ENCODE peak calls at places on chromosomes 11 and 22, in nine cellular contexts. E is lung, T is heart left ventricle, R is neural progenitor cell, S is lower lobe of right lung, I is left lung, F is ovary, B is A549, Y is kidney. X is an unnamed sample. For H3K4me1, the result is how much of the 10 kb centered on the place peaks cover.

GRCh38 chr11:104668797-104669463 is 229.3 kb downstream of the CASP12 start:
- DNase-seq in T (no peak), B (no peak), E (no peak), S (no peak), F (no peak), R (no peak), Y (no peak), I (no peak), X (peak)

GRCh38 chr11:103744496-103745153 is 291.8 kb upstream of the DDI1 start:
- DNase-seq in F (no peak), B (no peak), R (no peak), I (no peak), S (no peak), T (no peak), Y (no peak), E (no peak), X (no peak)

GRCh38 chr11:28058333-28058732 is 49.6 kb downstream of the KIF18A start:
- DNase-seq in T (no peak), I (no peak), R (peak), S (no peak), F (no peak), B (no peak), E (no peak), Y (no peak), X (no peak)

GRCh38 chr11:113313601-113314000 is 782 bp upstream of the TTC12 start:
- DNase-seq in T (no peak), S (no peak), I (no peak), B (no peak), E (no peak), F (no peak), R (no peak), Y (no peak), X (no peak)

GRCh38 chr11:131687291-131688055 is 317.1 kb downstream of the NTM start:
- DNase-seq in S (no peak), Y (peak), T (no peak), E (no peak), R (no peak), I (no peak), B (no peak), F (no peak), X (no peak)

GRCh38 chr11:63817758-63818498 is 4.7 kb downstream of the SPINDOC start:
- DNase-seq in I (no peak), T (no peak), B (no peak), Y (peak), S (no peak), E (no peak), F (no peak), R (no peak), X (no peak)

GRCh38 chr11:130582176-130582575 is 133.7 kb downstream of the ADAMTS15 start:
- DNase-seq in I (no peak), E (no peak), T (no peak), B (no peak), F (no peak), R (no peak), Y (no peak), S (no peak), X (no peak)

GRCh38 chr22:42892156-42892555 is 35.1 kb upstream of the ARFGAP3 start:
- DNase-seq in R (no peak), T (no peak), I (no peak), E (no peak), S (no peak), B (no peak), Y (no peak), F (no peak), X (no peak)

GRCh38 chr11:11316651-11317050 is 36.4 kb downstream of the CSNK2A3 start:
- DNase-seq in S (no peak), F (no peak), I (no peak), R (no peak), E (no peak), T (no peak), B (no peak), Y (no peak), X (no peak)

GRCh38 chr11:28366549-28367341 is 258.6 kb downstream of the METTL15 start:
- DNase-seq in E (no peak), Y (no peak), S (no peak), R (no peak), B (no peak), T (no peak), I (no peak), F (no peak), X (no peak)

GRCh38 chr22:35437038-35437437 is 37.1 kb downstream of the MCM5 start:
- DNase-seq in I (no peak), Y (no peak), B (peak), F (no peak), S (no peak), T (no peak), E (no peak), R (no peak), X (no peak)

GRCh38 chr11:117442869-117443239 is 115.2 kb downstream of the CEP164 start:
- DNase-seq in S (no peak), I (no peak), F (no peak), T (no peak), B (no peak), Y (no peak), R (no peak), E (no peak), X (no peak)

GRCh38 chr11:3613998-3614741 is 27.6 kb downstream of the ART5 start:
- DNase-seq in R (no peak), B (no peak), S (no peak), I (peak), E (peak), Y (no peak), T (no peak), F (no peak), X (no peak)

GRCh38 chr11:126391286-126391954 is 35.9 kb downstream of the ST3GAL4 start:
- DNase-seq in F (peak), I (no peak), S (no peak), B (no peak), R (no peak), Y (no peak), E (no peak), T (no peak), X (no peak)

GRCh38 chr11:68798221-68798813 is 43.4 kb downstream of the CPT1A start:
- DNase-seq in Y (no peak), T (no peak), R (peak), E (peak), F (peak), S (no peak), B (no peak), I (no peak), X (peak)

GRCh38 chr11:70333206-70333605 is 62.7 kb downstream of the PPFIA1 start:
- DNase-seq in E (no peak), T (no peak), R (no peak), S (no peak), B (no peak), F (no peak), Y (no peak), I (no peak), X (no peak)

GRCh38 chr11:73147771-73148681 is 5.9 kb upstream of the FCHSD2 start:
- DNase-seq in F (no peak), I (no peak), B (no peak), R (no peak), T (peak), S (no peak), Y (peak), E (no peak), X (no peak)

GRCh38 chr11:94455861-94456260 is 37.8 kb downstream of the MRE11 start:
- DNase-seq in F (no peak), S (no peak), T (no peak), I (no peak), E (peak), R (no peak), Y (no peak), B (no peak), X (no peak)

GRCh38 chr11:77108436-77108835 is 5.8 kb downstream of the OMP start:
- DNase-seq in F (no peak), S (no peak), T (no peak), E (no peak), I (no peak), R (no peak), Y (no peak), B (no peak), X (no peak)

GRCh38 chr11:115153135-115153534 is 351.1 kb downstream of the CADM1 start:
- DNase-seq in S (no peak), I (no peak), E (no peak), R (no peak), T (no peak), F (no peak), Y (no peak), B (no peak), X (no peak)
- H3K4me3 ChIP-seq in S (no peak), I (no peak), E (no peak), R (no peak), T (no peak), F (no peak), Y (no peak), B (no peak), X (no peak)

DNA sequence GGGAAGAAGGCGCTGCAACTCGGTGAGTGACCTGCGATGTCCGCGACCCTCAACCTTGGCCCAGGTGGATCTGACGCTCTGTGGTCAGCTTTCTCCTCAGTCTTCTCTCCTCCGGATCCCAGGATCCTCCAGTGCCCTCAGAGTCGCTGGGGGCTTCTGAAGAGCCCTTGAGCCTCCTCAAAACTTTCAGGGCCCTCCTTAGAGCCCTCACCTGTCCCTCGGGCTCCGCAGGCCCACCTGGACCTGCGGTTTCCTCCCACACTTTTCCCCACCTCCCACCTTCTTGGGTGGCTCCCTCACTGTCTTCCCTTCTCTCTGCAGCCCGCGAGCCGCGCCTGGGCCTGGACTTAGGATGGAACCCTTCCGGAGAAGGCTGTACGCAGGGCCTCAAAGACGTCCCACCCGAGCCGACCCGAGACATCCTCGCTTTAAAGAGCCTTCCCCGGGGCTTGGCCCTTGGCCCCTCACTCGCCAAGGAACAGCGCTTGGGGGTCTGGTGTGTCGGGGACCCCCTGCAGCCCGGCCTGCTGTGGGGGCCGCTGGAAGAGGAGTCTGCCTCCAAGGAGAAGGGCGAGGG is 335 bp downstream of the ZNF408 start:
- DNase-seq in E (no peak), I (no peak), S (no peak), R (peak), B (no peak), T (no peak), Y (peak), F (peak), X (no peak)
- H3K4me1 ChIP-seq in E (under half), I (under half), S (half or more), R (under half), B (under half), T (half or more), Y (under half), F (under half), X (half or more)

DNA sequence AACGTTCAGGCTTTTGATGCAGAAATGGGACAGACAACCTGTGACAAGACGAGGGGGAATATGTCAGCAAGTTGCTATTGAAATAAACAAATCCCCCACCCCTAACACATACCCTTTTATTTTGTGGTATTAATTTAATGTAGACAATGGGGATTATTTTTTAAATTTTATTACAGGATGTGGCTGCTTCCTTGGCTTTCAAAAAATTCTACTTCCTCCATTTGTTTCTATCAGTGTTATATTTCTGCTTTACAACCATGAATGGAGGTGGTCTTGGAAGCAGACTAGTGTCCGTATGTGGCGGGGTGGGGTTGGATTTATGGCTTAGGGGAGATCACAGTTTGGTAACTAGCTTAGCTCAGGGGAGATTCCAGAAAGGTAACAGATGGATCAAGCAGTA is 39.3 kb upstream of the PICALM start:
- DNase-seq in I (no peak), E (no peak), B (no peak), R (no peak), Y (no peak), S (no peak), F (no peak), T (no peak), X (no peak)
- H3K4me3 ChIP-seq in I (no peak), E (no peak), B (no peak), R (no peak), Y (no peak), S (no peak), F (no peak), T (no peak), X (no peak)

GRCh38 chr22:37749831-37750595 is 53.2 kb downstream of the TRIOBP start:
- DNase-seq in T (peak), F (no peak), S (no peak), B (no peak), I (no peak), E (no peak), R (no peak), Y (no peak), X (no peak)

GRCh38 chr22:37747090-37747714 is 50.4 kb downstream of the TRIOBP start:
- DNase-seq in T (peak), S (no peak), F (peak), B (no peak), I (no peak), Y (no peak), E (no peak), R (peak), X (no peak)

GRCh38 chr22:37747715-37748100 is 50.9 kb downstream of the TRIOBP start:
- DNase-seq in Y (no peak), R (no peak), F (no peak), I (no peak), T (no peak), B (no peak), E (no peak), S (no peak), X (no peak)

GRCh38 chr22:37749223-37749622 is 52.4 kb downstream of the TRIOBP start:
- DNase-seq in E (no peak), Y (no peak), I (peak), F (no peak), R (no peak), S (peak), T (no peak), B (no peak), X (no peak)

DNA sequence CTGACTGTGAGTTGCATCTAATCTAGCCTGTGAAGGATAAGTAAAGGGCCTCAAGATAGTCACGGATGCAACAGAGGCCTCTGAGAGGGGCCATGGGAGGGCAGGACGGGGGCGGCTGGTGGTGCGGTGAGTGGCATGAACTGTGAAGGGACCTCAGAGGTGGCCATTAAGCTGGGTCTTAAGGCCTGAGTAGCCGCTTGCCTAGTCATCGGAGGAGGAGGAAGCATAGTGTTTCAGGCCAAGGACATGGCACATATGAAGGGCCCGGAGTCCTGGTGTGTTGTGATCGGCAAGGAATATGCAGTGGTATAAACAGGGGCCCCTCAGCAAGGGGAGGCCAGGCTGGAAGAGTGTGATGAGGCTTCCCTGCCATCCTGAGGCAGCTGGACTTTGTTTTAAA is 51.8 kb downstream of the TRIOBP start:
- DNase-seq in Y (no peak), F (no peak), E (no peak), S (no peak), I (no peak), T (no peak), R (no peak), B (no peak), X (no peak)
- H3K4me1 ChIP-seq in Y (under half), F (under half), E (under half), S (half or more), I (under half), T (half or more), R (under half), B (half or more), X (under half)

GRCh38 chr11:65917077-65917433 is 1.8 kb downstream of the C11orf68 start:
- DNase-seq in E (no peak), R (no peak), F (no peak), T (no peak), Y (no peak), B (no peak), I (no peak), S (no peak), X (no peak)
- H3K4me3 ChIP-seq in E (no peak), R (no peak), F (peak), T (peak), Y (no peak), B (no peak), I (peak), S (peak), X (no peak)

GRCh38 chr11:46298699-46299424 is 21.4 kb downstream of the CREB3L1 start:
- DNase-seq in I (no peak), E (no peak), R (no peak), Y (no peak), B (no peak), S (no peak), F (no peak), T (no peak), X (no peak)
- H3K4me1 ChIP-seq in I (under half), E (under half), R (under half), Y (under half), B (half or more), S (under half), F (under half), T (under half), X (under half)

DNA sequence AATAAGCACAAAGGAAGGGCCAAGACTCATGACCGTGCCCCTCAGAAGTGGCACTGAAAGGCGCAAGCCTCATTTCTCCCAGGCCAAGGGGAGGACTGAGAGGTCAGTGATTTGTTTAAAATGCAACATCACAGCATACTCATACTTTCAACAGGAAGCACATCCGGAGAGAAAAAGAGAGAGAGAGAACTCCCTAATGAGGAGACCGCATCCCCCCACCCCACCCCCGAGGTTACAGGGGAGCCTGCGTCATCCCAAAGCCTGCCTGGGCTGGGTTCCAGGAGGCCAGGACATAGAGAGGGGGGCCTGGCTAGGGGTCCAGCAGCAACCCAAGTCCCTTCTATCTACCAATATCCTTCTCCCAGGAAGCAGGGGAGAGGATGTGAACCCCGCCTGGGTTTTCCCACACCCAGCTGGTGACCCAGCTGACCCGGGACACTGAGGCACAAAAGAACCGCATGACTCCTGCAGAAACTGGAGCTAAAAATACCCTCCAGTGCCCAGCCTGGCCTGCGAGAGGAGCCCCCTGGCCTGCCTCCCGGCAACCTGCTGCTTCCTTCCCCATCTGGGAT is 3.8 kb downstream of the CSNK1E start:
- DNase-seq in S (peak), Y (peak), F (peak), R (peak), E (no peak), T (peak), B (no peak), I (no peak), X (no peak)
- H3K4me3 ChIP-seq in S (peak), Y (no peak), F (peak), R (peak), E (no peak), T (peak), B (peak), I (peak), X (no peak)

GRCh38 chr22:37121887-37122591 is 12.5 kb upstream of the TMPRSS6 start:
- DNase-seq in I (peak), F (no peak), B (no peak), T (no peak), R (no peak), E (no peak), Y (no peak), S (no peak), X (peak)
- H3K4me1 ChIP-seq in I (under half), F (under half), B (under half), T (under half), R (under half), E (under half), Y (under half), S (under half), X (half or more)

X was measured in CD4-positive, CD25-positive, alpha-beta regulatory T cell.